ENCODE peak calls at places on chromosomes 1 and 21, in six cellular contexts. L is right lobe of liver, D is esophagus muscularis mucosa, O is lung, J is transverse colon, W is astrocyte. F is an unnamed sample.

GRCh38 chr21:26847951-26848350 is 2.7 kb upstream of the ADAMTS1 start:
- DNase-seq in W (no peak), O (no peak), D (no peak), L (no peak), J (no peak), F (no peak)

GRCh38 chr21:44051462-44051941 is 39.4 kb downstream of the TRAPPC10 start:
- DNase-seq in W (peak; percentile 37), J (no peak), D (no peak), O (no peak), L (peak; percentile 51), F (no peak)

GRCh38 chr1:43588592-43588991 is 57.9 kb downstream of the PTPRF start:
- DNase-seq in W (no peak), O (no peak), D (no peak), L (no peak), J (no peak), F (no peak)

GRCh38 chr1:90591970-90592356 is 125.1 kb downstream of the BARHL2 start:
- DNase-seq in W (no peak), D (no peak), J (no peak), O (no peak), L (no peak), F (no peak)

GRCh38 chr1:21324368-21325137 is 34.3 kb upstream of the ECE1 start:
- DNase-seq in L (peak; percentile 62), O (peak; percentile 88), D (no peak), J (peak; percentile 83), W (peak; percentile 89), F (peak; percentile 51)

GRCh38 chr1:19450811-19451564 is 34.4 kb downstream of the CAPZB start:
- DNase-seq in O (peak; percentile 44), J (no peak), D (no peak), L (no peak), W (peak; percentile 99), F (no peak)

GRCh38 chr1:64675718-64676345 is 69.0 kb upstream of the RAVER2 start:
- DNase-seq in O (no peak), J (no peak), L (no peak), D (no peak), W (no peak), F (no peak)

GRCh38 chr1:83508485-83509151 is 490.3 kb downstream of the TTLL7 start:
- DNase-seq in L (peak; percentile 62), J (no peak), O (no peak), W (peak; percentile 29), D (peak; percentile 91), F (peak; percentile 75)

GRCh38 chr1:64920936-64921589 is 45.3 kb downstream of the JAK1 start:
- DNase-seq in O (no peak), L (no peak), J (no peak), W (peak; percentile 67), D (peak; percentile 21), F (no peak)

GRCh38 chr1:165823552-165824268 is 3.7 kb upstream of the UCK2 start:
- DNase-seq in O (no peak), D (peak; percentile 72), L (no peak), J (no peak), W (no peak), F (no peak)
- TF ChIP-seq CTCF in O (no peak), D (no peak), L (no peak), J (no peak), W (no peak), F (no peak)

DNA sequence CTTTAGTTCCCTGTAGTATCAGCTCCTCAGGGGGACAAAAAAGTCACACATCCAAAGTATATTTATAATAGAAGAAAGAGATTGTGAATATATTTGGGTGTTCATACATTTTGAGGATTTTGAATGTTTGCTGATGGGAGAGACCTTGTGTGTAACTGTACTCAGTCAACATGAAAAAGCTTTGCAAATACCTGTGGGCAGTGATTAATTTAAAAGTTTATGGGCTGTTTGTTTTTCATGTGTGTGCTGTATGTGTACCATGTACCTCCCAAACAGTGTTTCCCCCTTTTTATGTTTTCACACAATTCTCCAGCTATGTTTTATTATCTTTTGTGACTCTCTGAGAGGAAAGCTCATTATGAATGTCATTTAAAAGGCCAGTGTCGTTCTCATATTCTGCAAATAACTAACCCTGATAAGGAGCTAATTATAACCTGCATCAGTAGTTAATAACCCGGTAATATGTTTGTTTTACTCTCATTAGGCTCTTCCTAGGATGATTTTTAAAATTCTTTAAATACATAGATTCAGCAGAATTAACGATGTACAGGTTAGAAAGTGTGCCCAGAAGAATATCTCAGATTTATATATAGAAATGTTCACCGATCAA is 271.5 kb downstream of the NFIA start:
- DNase-seq in O (no peak), J (no peak), D (no peak), W (no peak), L (no peak), F (no peak)
- H3K4me3 ChIP-seq in O (no peak overlapping the region), J (no peak overlapping the region), D (no peak overlapping the region), W (no peak overlapping the region), L (no peak overlapping the region), F (no peak overlapping the region)

GRCh38 chr1:29991025-29991424 is 732.4 kb downstream of the MATN1 start:
- DNase-seq in J (peak; percentile 20), W (no peak), O (peak; percentile 29), L (no peak), D (peak; percentile 70), F (no peak)
- H3K27me3 ChIP-seq in J (no peaks in the 10 kb centered on the region), W (no peaks in the 10 kb centered on the region), O (no peaks in the 10 kb centered on the region), L (no peaks in the 10 kb centered on the region), D (no peaks in the 10 kb centered on the region), F (no peaks in the 10 kb centered on the region)

GRCh38 chr1:41023279-41023990 is 1.9 kb upstream of the SLFNL1 start:
- DNase-seq in L (no peak), W (no peak), O (no peak), D (no peak), J (no peak), F (no peak)
- TF ChIP-seq CTCF in L (peak; percentile 32), W (peak; percentile 35), O (no peak), D (peak; percentile 17), J (no peak), F (no peak)

GRCh38 chr1:234970731-234971476 is 157.7 kb downstream of the TOMM20 start:
- DNase-seq in O (peak; percentile 61), W (peak; percentile 99), L (peak; percentile 85), D (no peak), J (peak; percentile 67), F (no peak)
- H3K4me3 ChIP-seq in O (no peak overlapping the region), W (no peak overlapping the region), L (peak overlapping the region; percentile 39), D (no peak overlapping the region), J (no peak overlapping the region), F (no peak overlapping the region)